ENCODE peak calls at places on chromosomes 4 and X, in five cellular contexts. Q, S, Y, M and G are unnamed samples.

GRCh38 chrX:100928660-100929613 is at the start of gene XKRX:
- DNase-seq in M (peak), S (peak), Y (peak), Q (peak), G (peak)

GRCh38 chr4:40621229-40621591 is 8.5 kb downstream of the RBM47 start:
- DNase-seq in S (no peak), M (no peak), Q (no peak), Y (no peak), G (no peak)

GRCh38 chr4:52612341-52612740 is 46.8 kb downstream of the USP46 start:
- DNase-seq in M (no peak), Y (no peak), S (no peak), Q (no peak), G (no peak)

GRCh38 chr4:113616443-113616842 is 145.1 kb downstream of the CAMK2D start:
- DNase-seq in Q (no peak), M (no peak), Y (no peak), S (no peak), G (no peak)

GRCh38 chr4:84503495-84504437 is 4.7 kb upstream of the NKX6-1 start:
- DNase-seq in Y (no peak), Q (peak), M (no peak), S (no peak), G (peak)

GRCh38 chr4:140648716-140649115 is 80.0 kb upstream of the UCP1 start:
- DNase-seq in M (no peak), Y (no peak), S (no peak), Q (no peak), G (no peak)

GRCh38 chr4:94741304-94741703 is 16.5 kb upstream of the BMPR1B start:
- DNase-seq in S (no peak), M (no peak), Q (no peak), Y (no peak), G (no peak)

GRCh38 chr4:107666134-107666533 is 53.9 kb downstream of the PAPSS1 start:
- DNase-seq in M (no peak), S (no peak), Q (peak), Y (no peak), G (no peak)

GRCh38 chr4:38015886-38016515 is 55.8 kb downstream of the PTTG2 start:
- DNase-seq in Y (no peak), Q (no peak), M (no peak), S (no peak), G (no peak)

GRCh38 chrX:30283456-30284200 is 25.6 kb downstream of the NR0B1 start:
- DNase-seq in M (no peak), S (no peak), Q (peak), Y (no peak), G (peak)

GRCh38 chr4:173651651-173652282 is 121.7 kb upstream of the HAND2 start:
- DNase-seq in M (no peak), S (no peak), Y (no peak), Q (no peak), G (no peak)

GRCh38 chrX:72274526-72274925 is 2.5 kb downstream of the RPS4X start:
- DNase-seq in M (no peak), Q (no peak), S (no peak), Y (no peak), G (no peak)

GRCh38 chr4:105241456-105241855 is 94.8 kb downstream of the TET2 start:
- DNase-seq in M (no peak), S (peak), Y (no peak), Q (no peak), G (no peak)

GRCh38 chr4:111630705-111631104 is 514.5 kb upstream of the FAM241A start:
- DNase-seq in Y (no peak), M (no peak), S (no peak), Q (peak), G (no peak)

GRCh38 chrX:100980608-100981497 is 11.3 kb downstream of the ARL13A start:
- DNase-seq in Y (no peak), M (no peak), S (peak), Q (peak), G (peak)

GRCh38 chr4:69470561-69470960 is 25.1 kb downstream of the UGT2B4 start:
- DNase-seq in M (no peak), Q (no peak), S (no peak), Y (no peak), G (no peak)

GRCh38 chr4:76997454-76997853 is 47.9 kb downstream of the SEPTIN11 start:
- DNase-seq in S (no peak), M (no peak), Y (no peak), Q (no peak), G (no peak)
- H3K27ac ChIP-seq in S (no peak), M (no peak), Y (no peak), Q (no peak), G (no peak)

DNA sequence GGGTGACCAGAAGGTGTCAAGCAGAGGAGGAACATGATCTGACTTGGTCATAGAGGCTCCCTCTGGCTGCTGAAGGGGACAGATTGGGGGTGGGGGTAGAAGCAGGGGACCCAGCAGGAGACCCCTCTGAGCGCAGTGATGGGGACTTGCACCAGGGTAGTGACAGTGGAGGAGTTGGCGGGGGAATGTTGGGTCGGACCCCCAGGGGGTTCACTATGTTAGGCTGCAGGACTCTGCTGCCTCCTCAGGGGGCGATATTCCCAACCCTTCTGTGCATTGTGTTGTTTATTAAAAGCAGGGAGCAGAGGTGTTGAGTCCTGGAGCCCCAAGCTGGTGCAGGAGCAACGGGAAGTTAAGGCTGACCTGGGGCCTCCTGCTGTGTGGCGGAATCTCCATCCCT is 8.8 kb downstream of the WDR13 start:
- DNase-seq in S (no peak), Y (peak), M (no peak), Q (no peak), G (no peak)
- TF ChIP-seq CTCF in S (no peak), Y (peak), M (no peak), Q (peak), G (no peak)

GRCh38 chr4:146432065-146432464 is 89.7 kb downstream of the SLC10A7 start:
- DNase-seq in S (no peak), Q (no peak), Y (no peak), M (no peak), G (no peak)

GRCh38 chr4:146428298-146428697 is 93.4 kb downstream of the SLC10A7 start:
- DNase-seq in S (no peak), Q (no peak), M (no peak), Y (no peak), G (no peak)
- H3K27ac ChIP-seq in S (no peak), Q (no peak), M (no peak), Y (no peak), G (no peak)

GRCh38 chr4:25817059-25817681 is 45.6 kb downstream of the SEL1L3 start:
- DNase-seq in Y (no peak), S (no peak), M (no peak), Q (peak), G (peak)

GRCh38 chr4:25818293-25819240 is 44.2 kb downstream of the SEL1L3 start:
- DNase-seq in Q (peak), M (no peak), S (no peak), Y (no peak), G (no peak)

GRCh38 chr4:25814737-25815136 is 48.1 kb downstream of the SEL1L3 start:
- DNase-seq in S (no peak), M (no peak), Y (no peak), Q (no peak), G (peak)

GRCh38 chr4:25815586-25815985 is 47.2 kb downstream of the SEL1L3 start:
- DNase-seq in S (no peak), Y (no peak), Q (no peak), M (no peak), G (no peak)

DNA sequence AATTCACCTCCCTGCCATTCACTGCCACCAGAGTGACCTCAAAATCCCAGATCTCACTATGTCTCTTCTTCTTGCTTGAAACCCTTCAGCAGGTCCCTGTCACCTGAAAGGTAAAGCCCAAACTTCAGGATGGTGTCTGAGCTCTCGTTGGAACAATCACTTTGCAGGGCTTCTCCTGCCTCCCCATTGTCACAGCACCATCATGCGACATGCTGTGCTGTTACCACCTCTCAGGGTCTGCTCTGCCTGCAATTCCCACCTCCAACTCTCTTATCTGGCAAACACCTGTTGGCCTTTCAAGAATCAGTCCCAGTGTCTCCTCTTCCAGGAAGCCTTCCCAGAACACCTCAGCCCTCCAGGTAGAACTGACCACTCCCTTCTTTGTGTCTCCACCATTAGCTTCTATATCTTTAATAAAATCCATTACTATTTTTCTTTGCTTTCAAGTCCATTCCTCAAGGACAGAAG is 46.2 kb downstream of the SEL1L3 start:
- DNase-seq in Q (no peak), M (no peak), S (no peak), Y (no peak), G (no peak)
- TF ChIP-seq CTCF in Q (no peak), M (no peak), S (no peak), Y (no peak), G (no peak)